ENCODE peak calls at places on chromosome 13, in five cellular contexts. L is HepG2, S is K562, Z is GM12878, O is upper lobe of left lung. R is an unnamed sample.

GRCh38 chr13:92838786-92839185 is 387.8 kb upstream of the GPC6 start:
- ATAC-seq in L (no peak), S (no peak), Z (peak; percentile 85), O (peak; percentile 43), R (no peak)

GRCh38 chr13:41401371-41401770 is 56.0 kb upstream of the RGCC start:
- ATAC-seq in L (no peak), S (no peak), Z (no peak), O (no peak), R (no peak)

GRCh38 chr13:114314074-114314912 is at the start of gene CHAMP1:
- ATAC-seq in L (peak; percentile 90), S (peak; percentile 85), Z (peak; percentile 83), O (peak; percentile 95), R (peak; percentile 96)

GRCh38 chr13:55569514-55569913 is 1571.2 kb upstream of the PRR20A start:
- ATAC-seq in L (no peak), S (no peak), Z (no peak), O (no peak), R (no peak)

GRCh38 chr13:80888421-80888820 is 547.5 kb upstream of the SPRY2 start:
- ATAC-seq in L (no peak), S (peak; percentile 44), Z (no peak), O (no peak), R (no peak)

GRCh38 chr13:23984541-23984940 is 87.2 kb upstream of the C1QTNF9B start:
- ATAC-seq in L (no peak), S (no peak), Z (no peak), O (peak; percentile 56), R (no peak)

GRCh38 chr13:41883147-41883546 is 77.8 kb downstream of the VWA8 start:
- ATAC-seq in L (no peak), S (no peak), Z (no peak), O (no peak), R (no peak)

GRCh38 chr13:74027161-74027779 is 106.9 kb downstream of the KLF12 start:
- ATAC-seq in L (no peak), S (no peak), Z (peak; percentile 51), O (no peak), R (no peak)

GRCh38 chr13:43908156-43909126 is 28.7 kb downstream of the LACC1 start:
- ATAC-seq in L (no peak), S (no peak), Z (peak; percentile 34), O (no peak), R (no peak)

GRCh38 chr13:23628765-23629565 is 58.8 kb downstream of the TNFRSF19 start:
- ATAC-seq in L (peak; percentile 79), S (no peak), Z (no peak), O (peak; percentile 34), R (no peak)

GRCh38 chr13:75395056-75395455 is 86.9 kb downstream of the TBC1D4 start:
- ATAC-seq in L (no peak), S (no peak), Z (peak; percentile 50), O (no peak), R (no peak)
- H3K4me1 ChIP-seq in L (peaks cover 55% of the 10 kb centered on the region), S (peaks cover 3% of the 10 kb centered on the region), Z (peaks cover 4% of the 10 kb centered on the region), O (peaks cover 13% of the 10 kb centered on the region), R (no peaks in the 10 kb centered on the region)

DNA sequence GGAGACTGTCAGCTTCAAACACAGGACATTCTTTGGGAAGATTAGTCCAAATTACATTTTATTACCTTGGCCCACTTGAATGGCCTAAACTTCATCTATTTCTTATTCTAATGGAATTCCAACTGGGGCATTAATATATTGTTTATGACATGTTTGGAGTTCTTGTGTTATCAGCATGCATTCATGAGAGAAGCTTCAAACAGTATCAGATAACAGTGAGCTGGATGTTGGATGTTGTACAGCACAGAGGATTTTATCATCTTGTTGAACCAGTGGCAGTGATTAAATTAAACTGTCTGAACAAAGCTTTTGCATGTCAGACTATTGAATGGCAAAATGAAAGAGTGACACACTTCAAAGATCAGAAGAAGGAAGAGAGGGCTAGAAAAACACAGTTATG is 50.0 kb downstream of the MZT1 start:
- ATAC-seq in L (no peak), S (no peak), Z (no peak), O (no peak), R (no peak)
- TF ChIP-seq EP300 in L (no peak), S (no peak), Z (no peak), O (no peak), R (no peak)

GRCh38 chr13:97226788-97227627 is 4.9 kb downstream of the MBNL2 start:
- ATAC-seq in L (no peak), S (peak; percentile 75), Z (peak; percentile 66), O (no peak), R (no peak)
- TF ChIP-seq POLR2AphosphoS5 in L (no peak), S (no peak), Z (no peak), O (no peak), R (no peak)

DNA sequence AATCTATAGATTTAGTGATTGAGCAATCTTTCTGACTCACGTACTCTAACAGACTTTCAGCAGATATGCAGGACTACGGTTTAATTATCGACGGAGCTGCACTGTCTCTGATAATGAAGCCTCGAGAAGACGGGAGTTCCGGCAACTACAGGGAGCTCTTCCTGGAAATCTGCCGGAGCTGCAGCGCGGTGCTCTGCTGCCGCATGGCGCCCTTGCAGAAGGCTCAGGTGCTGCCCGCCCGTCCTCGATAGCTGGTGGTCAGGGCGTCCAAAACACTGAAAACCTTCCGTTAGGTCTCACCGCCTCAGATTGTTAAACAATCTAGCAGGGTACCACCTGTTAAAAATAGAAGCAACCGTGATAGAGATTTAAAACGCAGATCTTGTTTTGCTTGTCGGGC is 113.2 kb upstream of the MCF2L start:
- ATAC-seq in L (no peak), S (no peak), Z (no peak), O (no peak), R (no peak)
- H3K4me1 ChIP-seq in L (no peaks in the 10 kb centered on the region), S (no peaks in the 10 kb centered on the region), Z (peaks cover 4% of the 10 kb centered on the region), O (no peaks in the 10 kb centered on the region), R (no peaks in the 10 kb centered on the region)

GRCh38 chr13:87698268-87698667 is 27.1 kb downstream of the SLITRK5 start:
- ATAC-seq in L (no peak), S (no peak), Z (no peak), O (no peak), R (no peak)
- TF ChIP-seq EP300 in L (no peak), S (no peak), Z (no peak), O (no peak), R (no peak)

GRCh38 chr13:95375706-95376105 is 74.5 kb upstream of the ABCC4 start:
- ATAC-seq in L (no peak), S (no peak), Z (no peak), O (no peak), R (no peak)

GRCh38 chr13:95382411-95382810 is 81.2 kb upstream of the ABCC4 start:
- ATAC-seq in L (no peak), S (no peak), Z (no peak), O (no peak), R (no peak)

GRCh38 chr13:95382906-95383305 is 81.7 kb upstream of the ABCC4 start:
- ATAC-seq in L (no peak), S (no peak), Z (peak; percentile 50), O (no peak), R (no peak)

DNA sequence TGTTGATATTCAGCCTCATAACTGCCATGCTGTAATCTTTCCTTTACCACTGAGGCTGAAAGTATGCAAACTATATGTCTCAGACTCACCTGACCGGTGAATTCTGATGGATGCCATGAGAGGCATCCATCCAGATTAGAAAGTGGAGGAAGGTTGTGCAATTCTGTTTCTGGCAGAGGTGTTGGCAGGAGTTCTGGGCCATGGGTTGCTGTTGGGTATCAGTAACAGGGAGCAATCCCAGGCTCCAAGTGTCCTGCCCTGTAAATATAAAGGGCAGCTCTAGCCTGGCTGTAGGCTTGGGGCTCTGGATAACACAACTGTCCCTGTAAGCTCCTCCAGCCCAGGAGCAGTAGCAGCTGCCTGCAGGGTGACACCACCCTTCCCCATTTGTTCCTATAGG is 77.4 kb upstream of the ABCC4 start:
- ATAC-seq in L (no peak), S (no peak), Z (no peak), O (no peak), R (no peak)
- TF ChIP-seq POLR2AphosphoS5 in L (no peak), S (no peak), Z (no peak), O (no peak), R (no peak)

GRCh38 chr13:48161530-48162179 is 66.8 kb upstream of the MED4 start:
- ATAC-seq in L (no peak), S (peak; percentile 86), Z (no peak), O (peak; percentile 89), R (peak; percentile 51)
- H3K4me1 ChIP-seq in L (peaks cover 11% of the 10 kb centered on the region), S (peaks cover 11% of the 10 kb centered on the region), Z (peaks cover under 1% of the 10 kb centered on the region), O (peaks cover 39% of the 10 kb centered on the region), R (peaks cover 19% of the 10 kb centered on the region)

DNA sequence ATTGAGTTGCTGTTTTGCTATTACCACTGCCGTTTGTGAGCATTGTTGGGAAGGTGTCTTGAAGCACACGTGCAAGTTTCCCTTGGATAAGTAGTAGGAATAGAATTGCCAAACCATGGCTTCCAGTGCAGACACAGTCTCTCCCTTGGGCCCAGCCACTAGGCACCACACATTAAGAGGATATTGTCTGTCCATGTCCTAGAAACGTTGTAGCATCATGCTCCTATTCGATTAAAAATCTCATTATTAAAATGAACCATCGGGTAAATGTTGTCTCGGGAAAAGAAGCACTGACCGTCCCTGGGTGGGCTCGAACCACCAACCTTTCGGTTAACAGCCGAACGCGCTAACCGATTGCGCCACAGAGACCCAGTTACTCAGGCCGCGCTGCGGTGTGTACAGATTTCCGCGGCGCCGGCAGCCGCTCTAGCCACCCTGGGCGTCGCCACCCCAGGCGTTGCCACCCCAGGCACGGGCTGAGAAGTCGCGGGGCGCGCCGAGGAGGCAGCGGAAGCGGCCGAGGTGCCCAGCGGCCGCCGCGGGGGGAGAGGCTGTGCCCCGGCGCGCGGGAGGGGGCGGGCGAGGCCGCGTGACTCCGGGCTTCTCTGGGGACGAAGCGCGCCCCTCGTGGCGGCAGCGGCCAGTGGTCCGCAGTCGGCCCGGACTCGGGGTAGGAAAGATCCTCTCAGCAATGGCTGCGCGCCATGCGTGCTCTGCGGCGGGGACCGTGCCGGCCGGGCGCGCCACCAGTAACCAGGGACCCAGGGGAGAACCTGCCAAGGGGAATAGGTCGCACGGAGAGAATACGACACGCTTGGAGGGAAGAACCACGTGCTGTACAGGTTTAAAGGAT is 56.2 kb downstream of the USPL1 start:
- ATAC-seq in L (peak; percentile 95), S (peak; percentile 97), Z (peak; percentile 99), O (peak; percentile 96), R (peak; percentile 96)
- TF ChIP-seq EP300 in L (no peak), S (no peak), Z (peak; percentile 50), O (no peak), R (no peak)

GRCh38 chr13:45472171-45472705 is 7.5 kb downstream of the COG3 start:
- ATAC-seq in L (no peak), S (no peak), Z (no peak), O (no peak), R (no peak)

GRCh38 chr13:45464141-45464686 is 525 bp upstream of the COG3 start:
- ATAC-seq in L (no peak), S (no peak), Z (no peak), O (no peak), R (no peak)

GRCh38 chr13:45464687-45465453 is at the start of gene COG3:
- ATAC-seq in L (peak; percentile 95), S (peak; percentile 98), Z (peak; percentile 97), O (peak; percentile 99), R (peak; percentile 100)

GRCh38 chr13:45466359-45466758 is 1.6 kb downstream of the COG3 start:
- ATAC-seq in L (no peak), S (no peak), Z (no peak), O (no peak), R (no peak)

GRCh38 chr13:45468676-45469075 is 3.9 kb downstream of the COG3 start:
- ATAC-seq in L (no peak), S (no peak), Z (peak; percentile 13), O (no peak), R (no peak)
- TF ChIP-seq POLR2AphosphoS5 in L (no peak), S (no peak), Z (no peak), O (no peak), R (no peak)